ENCODE peak calls at places on chromosomes 12 and 14, in four cellular contexts. Q is HepG2, N is K562, C is GM12878. M is an unnamed sample.

GRCh38 chr12:116026768-116027550 is 250.5 kb downstream of the MED13L start:
- DNase-seq in C (no peak), N (no peak), Q (no peak), M (no peak)

GRCh38 chr14:22583994-22584393 is 5.0 kb downstream of the DAD1 start:
- DNase-seq in C (no peak), N (no peak), Q (no peak), M (no peak)

GRCh38 chr12:98574110-98574509 is 19.4 kb upstream of the SLC25A3 start:
- DNase-seq in N (no peak), C (no peak), Q (peak; percentile 79), M (no peak)

GRCh38 chr12:113519464-113520191 is 48.0 kb upstream of the LHX5 start:
- DNase-seq in N (no peak), Q (no peak), C (no peak), M (no peak)

GRCh38 chr14:105281354-105282097 is 19.3 kb downstream of the BRF1 start:
- DNase-seq in C (no peak), N (peak; percentile 24), Q (peak; percentile 46), M (peak; percentile 70)

GRCh38 chr12:108457006-108457733 is 57.9 kb upstream of the FICD start:
- DNase-seq in Q (peak; percentile 69), N (peak; percentile 63), C (peak; percentile 34), M (peak; percentile 68)

GRCh38 chr12:112716099-112717093 is 75.2 kb upstream of the RPH3A start:
- DNase-seq in N (peak; percentile 48), Q (no peak), C (no peak), M (peak; percentile 55)

GRCh38 chr12:3281588-3282150 is 204.5 kb downstream of the TSPAN9 start:
- DNase-seq in N (no peak), Q (no peak), C (no peak), M (peak; percentile 88)

GRCh38 chr14:85527458-85527857 is 2.5 kb upstream of the FLRT2 start:
- DNase-seq in C (no peak), Q (no peak), N (no peak), M (no peak)

GRCh38 chr14:85528882-85529585 is 910 bp upstream of the FLRT2 start:
- DNase-seq in Q (no peak), C (no peak), N (no peak), M (no peak)

GRCh38 chr14:85529803-85530574 is at the start of gene FLRT2:
- DNase-seq in Q (no peak), N (no peak), C (no peak), M (no peak)

GRCh38 chr14:85528080-85528881 is 1.7 kb upstream of the FLRT2 start:
- DNase-seq in Q (peak; percentile 41), N (no peak), C (no peak), M (no peak)

DNA sequence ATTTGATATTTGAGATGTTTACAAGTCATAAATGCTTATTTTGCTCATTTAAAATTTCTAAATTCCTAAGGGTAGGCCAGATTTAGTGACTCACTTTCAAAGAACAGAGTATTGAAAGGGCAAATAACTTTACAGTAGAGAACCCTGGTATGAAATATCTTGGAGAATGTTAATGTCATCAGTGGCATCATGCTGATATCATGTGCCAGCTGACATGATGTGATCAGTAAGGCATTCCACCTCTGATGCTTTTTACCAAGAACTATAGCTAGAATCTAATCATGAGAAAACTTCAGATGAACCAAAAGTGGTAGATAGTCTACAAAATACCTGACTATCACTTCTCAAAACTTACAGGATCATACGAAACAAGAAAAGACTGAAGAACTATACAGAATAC is 2.9 kb upstream of the FLRT2 start:
- DNase-seq in N (no peak), Q (no peak), C (no peak), M (no peak)
- TF ChIP-seq FOXM1 in N (no peak), Q (no peak), C (no peak), M (no peak)

GRCh38 chr12:103244596-103244995 is 251.2 kb downstream of the C12orf42 start:
- DNase-seq in Q (no peak), N (no peak), C (no peak), M (no peak)

GRCh38 chr12:103241184-103241583 is 254.6 kb downstream of the C12orf42 start:
- DNase-seq in C (no peak), Q (no peak), N (no peak), M (no peak)
- TF ChIP-seq RAD21 in C (no peak), Q (no peak), N (no peak), M (no peak)

GRCh38 chr14:91115986-91116385 is 2.1 kb downstream of the DGLUCY start:
- DNase-seq in Q (no peak), N (no peak), C (no peak), M (no peak)
- TF ChIP-seq SMC3 in Q (no peak), N (no peak), C (no peak), M (no peak)

GRCh38 chr12:105166736-105167135 is 59.2 kb downstream of the WASHC4 start:
- DNase-seq in Q (no peak), N (no peak), C (no peak), M (no peak)
- TF ChIP-seq FOXM1 in Q (no peak), N (no peak), C (no peak), M (no peak)